ENCODE peak calls at places on chromosomes 4 and X, in ten cellular contexts. P is right cardiac atrium; X is HS-5; R is activated T-cell treated with anti-CD3 and anti-CD28 coated beads for 1 hour; N is thoracic aorta; Y is activated CD4-positive, alpha-beta memory T cell treated with anti-CD3 and anti-CD28 coated beads for 36 hours; U is fibroblast of mammary gland; F is HTR-8/SVneo; K is AG09319; L is cardiac muscle cell. Q is an unnamed sample.

GRCh38 chr4:6239968-6240367 is 29.7 kb upstream of the WFS1 start:
- DNase-seq in Y (no peak), L (no peak), R (no peak), N (no peak), U (no peak), X (no peak), P (no peak), K (no peak), F (no peak), Q (no peak)

GRCh38 chrX:20530319-20530979 is 263.7 kb upstream of the RPS6KA3 start:
- DNase-seq in U (peak; percentile 65), Y (peak; percentile 59), R (peak; percentile 35), F (peak; percentile 65), N (no peak), K (no peak), L (peak; percentile 60), X (no peak), P (peak; percentile 15), Q (peak; percentile 48)

GRCh38 chrX:14351889-14352288 is 177.4 kb upstream of the GLRA2 start:
- DNase-seq in U (no peak), N (no peak), F (no peak), K (no peak), Y (no peak), R (no peak), P (no peak), L (no peak), X (no peak), Q (no peak)

GRCh38 chrX:41275661-41276609 is 58.0 kb upstream of the DDX3X start:
- DNase-seq in Y (peak; percentile 68), P (peak; percentile 71), L (peak; percentile 80), N (no peak), U (peak; percentile 62), F (peak; percentile 64), K (peak; percentile 24), X (no peak), R (peak; percentile 45), Q (peak; percentile 57)

GRCh38 chr4:184896868-184897715 is 71.3 kb upstream of the ACSL1 start:
- DNase-seq in R (no peak), N (no peak), X (no peak), K (no peak), P (no peak), U (peak; percentile 40), F (no peak), Y (no peak), L (no peak), Q (no peak)

GRCh38 chr4:112778520-112778919 is 141.6 kb downstream of the LARP7 start:
- DNase-seq in R (no peak), K (no peak), Y (no peak), N (no peak), U (no peak), P (no peak), L (no peak), F (no peak), X (no peak), Q (no peak)

GRCh38 chrX:150028692-150029091 is 90.4 kb upstream of the EOLA2 start:
- DNase-seq in K (no peak), X (no peak), N (no peak), R (no peak), L (no peak), U (no peak), F (no peak), Y (no peak), P (no peak), Q (no peak)

GRCh38 chr4:55458611-55459010 is 62.9 kb downstream of the TMEM165 start:
- DNase-seq in U (peak; percentile 28), F (no peak), Y (no peak), N (no peak), R (no peak), K (no peak), L (no peak), X (no peak), P (no peak), Q (no peak)

GRCh38 chr4:6342530-6343293 is 73.1 kb downstream of the WFS1 start:
- DNase-seq in X (no peak), F (no peak), U (peak; percentile 18), R (no peak), K (no peak), L (peak; percentile 10), Y (no peak), P (peak; percentile 58), N (no peak), Q (no peak)

GRCh38 chr4:80184791-80185756 is 12.2 kb upstream of the PRDM8 start:
- DNase-seq in X (no peak), F (no peak), R (no peak), P (no peak), K (no peak), L (peak; percentile 13), U (peak; percentile 35), N (no peak), Y (no peak), Q (no peak)

GRCh38 chrX:119240356-119240755 is 4.3 kb downstream of the PGRMC1 start:
- DNase-seq in F (no peak), P (no peak), R (no peak), L (no peak), Y (no peak), N (no peak), X (peak; percentile 49), U (peak; percentile 91), K (peak; percentile 76), Q (no peak)

GRCh38 chrX:49308604-49309269 is 5.3 kb downstream of the GAGE10 start:
- DNase-seq in K (no peak), N (no peak), R (no peak), U (peak; percentile 9), L (no peak), Y (peak; percentile 36), P (no peak), X (no peak), F (no peak), Q (no peak)

GRCh38 chrX:7435822-7436221 is 287.9 kb upstream of the PUDP start:
- DNase-seq in N (no peak), K (no peak), L (no peak), F (no peak), P (no peak), R (no peak), Y (no peak), X (no peak), U (peak; percentile 27), Q (no peak)

GRCh38 chr4:168598191-168598590 is 101.3 kb downstream of the PALLD start:
- DNase-seq in R (no peak), X (no peak), F (no peak), Y (no peak), U (peak; percentile 65), K (no peak), P (no peak), L (peak; percentile 43), N (no peak), Q (no peak)

GRCh38 chr4:149409186-149410056 is 406.2 kb downstream of the IQCM start:
- DNase-seq in R (no peak), X (peak; percentile 91), L (no peak), U (peak; percentile 91), N (peak; percentile 4), F (peak; percentile 52), P (peak; percentile 53), Y (no peak), K (peak; percentile 57), Q (peak; percentile 54)

Q was measured in NCI-H460.